ENCODE peak calls at places on chromosomes 4 and X, in five cellular contexts. J is OCI-LY7; D is fibroblast of lung; F is tibial artery; S is CD8-positive, alpha-beta T cell. I is an unnamed sample.

GRCh38 chr4:78417603-78418002 is 134.0 kb upstream of the ANXA3 start:
- DNase-seq in D (no peak), S (no peak), F (no peak), J (no peak), I (peak; percentile 52)

GRCh38 chr4:1200425-1201035 is 28.1 kb upstream of the SPON2 start:
- DNase-seq in D (peak; percentile 94), F (peak; percentile 62), S (no peak), J (no peak), I (no peak)

GRCh38 chr4:42282081-42282901 is 115.0 kb upstream of the SHISA3 start:
- DNase-seq in S (no peak), J (peak; percentile 82), D (peak; percentile 85), F (no peak), I (peak; percentile 37)

GRCh38 chrX:109964390-109964789 is 38.5 kb upstream of the TMEM164 start:
- DNase-seq in S (no peak), D (no peak), F (no peak), J (no peak), I (no peak)

GRCh38 chr4:155339999-155340398 is 36.8 kb downstream of the MAP9 start:
- DNase-seq in F (no peak), D (no peak), S (no peak), J (no peak), I (no peak)

GRCh38 chrX:19682712-19683331 is 167.5 kb upstream of the MAP3K15 start:
- DNase-seq in F (peak; percentile 70), D (peak; percentile 95), J (no peak), S (peak; percentile 54), I (no peak)

GRCh38 chr4:123976285-123976684 is 579.7 kb downstream of the SPRY1 start:
- DNase-seq in S (no peak), D (peak; percentile 68), F (no peak), J (peak; percentile 87), I (no peak)

GRCh38 chrX:13898603-13899002 is 81.7 kb upstream of the GPM6B start:
- DNase-seq in S (no peak), D (no peak), F (no peak), J (no peak), I (peak; percentile 88)

GRCh38 chr4:8267077-8267476 is 2.5 kb upstream of the HTRA3 start:
- DNase-seq in J (peak; percentile 54), F (no peak), D (peak; percentile 55), S (no peak), I (no peak)

GRCh38 chr4:32189130-32189529 is 1469.0 kb downstream of the PCDH7 start:
- DNase-seq in S (no peak), F (no peak), D (no peak), J (no peak), I (no peak)

GRCh38 chr4:30429813-30430466 is 290.2 kb upstream of the PCDH7 start:
- DNase-seq in D (peak; percentile 90), S (no peak), F (no peak), J (no peak), I (peak; percentile 46)

GRCh38 chr4:168585168-168586091 is 88.6 kb downstream of the PALLD start:
- DNase-seq in F (peak; percentile 89), D (peak; percentile 84), S (no peak), J (peak; percentile 4), I (peak; percentile 83)

GRCh38 chr4:138053601-138054322 is 188.4 kb downstream of the SLC7A11 start:
- DNase-seq in D (peak; percentile 93), S (no peak), F (no peak), J (no peak), I (peak; percentile 85)

GRCh38 chrX:646228-646495 is 15.6 kb downstream of the SHOX start:
- DNase-seq in J (no peak), F (no peak), D (no peak), S (no peak), I (no peak)

GRCh38 chrX:54891573-54891972 is 29.1 kb upstream of the TRO start:
- DNase-seq in F (no peak), D (peak; percentile 39), S (peak; percentile 1), J (peak; percentile 34), I (peak; percentile 37)

GRCh38 chr4:125780159-125780558 is 465.4 kb downstream of the FAT4 start:
- DNase-seq in D (peak; percentile 43), S (no peak), J (no peak), F (no peak), I (no peak)

GRCh38 chr4:105061136-105061696 is 85.5 kb upstream of the TET2 start:
- DNase-seq in S (no peak), D (no peak), J (peak; percentile 5), F (no peak), I (peak; percentile 84)

GRCh38 chr4:2330119-2331042 is 68.5 kb upstream of the MXD4 start:
- DNase-seq in J (no peak), D (peak; percentile 92), S (no peak), F (peak; percentile 57), I (peak; percentile 89)

GRCh38 chrX:118495958-118496762 is 545 bp downstream of the DOCK11 start:
- DNase-seq in S (peak; percentile 58), J (peak; percentile 84), F (peak; percentile 75), D (peak; percentile 30), I (peak; percentile 8)

GRCh38 chr4:132059227-132059626 is 1089.9 kb upstream of the PCDH10 start:
- DNase-seq in S (no peak), J (no peak), F (no peak), D (no peak), I (peak; percentile 56)

GRCh38 chr4:140806175-140806574 is 50.0 kb upstream of the TBC1D9 start:
- DNase-seq in D (no peak), S (no peak), J (no peak), F (no peak), I (no peak)

GRCh38 chrX:131979116-131979515 is 44.0 kb upstream of the STK26 start:
- DNase-seq in S (no peak), D (no peak), J (no peak), F (no peak), I (no peak)

GRCh38 chr4:10321931-10322330 is 135.3 kb downstream of the ZNF518B start:
- DNase-seq in F (no peak), J (no peak), S (no peak), D (no peak), I (no peak)

GRCh38 chrX:109873576-109873975 is 129.3 kb upstream of the TMEM164 start:
- DNase-seq in F (no peak), S (no peak), D (no peak), J (no peak), I (no peak)

GRCh38 chr4:27218013-27218412 is 357.4 kb downstream of the STIM2 start:
- DNase-seq in J (no peak), F (no peak), D (no peak), S (no peak), I (peak; percentile 35)

GRCh38 chr4:96295143-96295763 is 455.4 kb downstream of the PDHA2 start:
- DNase-seq in F (no peak), D (no peak), J (no peak), S (no peak), I (no peak)

GRCh38 chrX:125492439-125492838 is 172.8 kb downstream of the TEX13C start:
- DNase-seq in D (no peak), J (no peak), S (no peak), F (no peak), I (no peak)

GRCh38 chr4:153427363-153428071 is 38.6 kb upstream of the TMEM131L start:
- DNase-seq in F (no peak), D (peak; percentile 39), S (no peak), J (peak; percentile 68), I (peak; percentile 56)

GRCh38 chrX:55709735-55710134 is 7.8 kb upstream of the RRAGB start:
- DNase-seq in F (no peak), S (no peak), D (peak; percentile 0), J (peak; percentile 45), I (peak; percentile 37)

GRCh38 chr4:24330198-24330972 is 254.0 kb downstream of the DHX15 start:
- DNase-seq in D (no peak), J (no peak), F (no peak), S (no peak), I (no peak)
- H3K27ac ChIP-seq in D (no peak overlapping the region), J (no peak overlapping the region), F (no peak overlapping the region), S (no peak overlapping the region), I (no peak overlapping the region)

GRCh38 chrX:94288325-94288724 is 614.3 kb downstream of the FAM133A start:
- DNase-seq in J (no peak), D (no peak), S (no peak), F (no peak), I (no peak)
- H3K4me3 ChIP-seq in J (no peak overlapping the region), D (no peak overlapping the region), S (no peak overlapping the region), F (no peak overlapping the region), I (no peak overlapping the region)

GRCh38 chr4:143084566-143084965 is 100.2 kb upstream of the USP38 start:
- DNase-seq in D (no peak), S (no peak), J (no peak), F (no peak), I (no peak)

GRCh38 chr4:143085644-143086043 is 99.1 kb upstream of the USP38 start:
- DNase-seq in J (no peak), S (no peak), F (no peak), D (no peak), I (no peak)

GRCh38 chr4:143082698-143083097 is 102.0 kb upstream of the USP38 start:
- DNase-seq in D (no peak), J (no peak), S (no peak), F (no peak), I (no peak)

GRCh38 chr4:143083811-143084472 is 100.8 kb upstream of the USP38 start:
- DNase-seq in F (no peak), J (no peak), S (no peak), D (peak; percentile 6), I (no peak)

GRCh38 chr4:143085224-143085623 is 99.5 kb upstream of the USP38 start:
- DNase-seq in D (peak; percentile 33), F (no peak), S (no peak), J (no peak), I (no peak)
- TF ChIP-seq CTCF in D (no peak), F (peak; percentile 30), S (no peak), J (peak; percentile 36), I (peak; percentile 10)

GRCh38 chr4:25913056-25913850 is 767 bp upstream of the SMIM20 start:
- DNase-seq in D (no peak), F (peak; percentile 68), J (peak; percentile 64), S (no peak), I (no peak)
- H3K27ac ChIP-seq in D (peak overlapping the region; percentile 68), F (peak overlapping the region; percentile 90), J (peak overlapping the region; percentile 78), S (peak overlapping the region; percentile 81), I (no peak overlapping the region)

GRCh38 chr4:3636628-3637320 is 104.6 kb upstream of the LRPAP1 start:
- DNase-seq in S (no peak), J (no peak), F (no peak), D (no peak), I (no peak)
- H3K4me3 ChIP-seq in S (no peak overlapping the region), J (no peak overlapping the region), F (no peak overlapping the region), D (no peak overlapping the region), I (no peak overlapping the region)

DNA sequence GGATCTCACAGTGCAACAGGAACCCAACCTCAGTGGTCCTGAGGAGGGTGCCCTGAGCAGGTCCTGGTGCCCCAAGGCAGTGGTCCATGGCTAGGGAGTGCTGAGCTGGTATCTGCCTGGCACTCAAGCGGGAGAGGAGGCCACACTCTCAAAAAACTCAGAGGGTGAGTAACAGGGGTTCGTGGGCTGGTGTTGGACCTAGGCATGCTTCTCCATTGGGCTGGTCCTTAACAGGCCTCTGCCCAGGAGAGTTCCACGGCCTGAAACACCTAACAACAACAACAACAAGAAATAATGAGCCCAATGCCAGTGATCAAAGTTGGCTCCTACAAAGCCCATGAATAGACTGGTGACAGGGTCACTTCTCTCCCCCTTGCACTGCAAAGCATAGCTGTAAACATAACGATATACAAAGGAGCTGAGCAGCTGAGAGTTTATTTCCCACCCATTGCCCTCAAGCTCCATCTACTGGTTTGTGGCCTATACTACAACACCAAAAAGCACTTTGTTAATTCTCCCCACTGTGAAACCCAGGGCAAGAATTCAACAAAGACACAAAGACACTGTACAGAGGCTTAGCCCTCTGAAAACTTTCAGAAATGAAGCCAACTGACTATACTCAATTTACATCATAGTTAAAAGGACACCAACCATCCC is 736.2 kb upstream of the ADGRL3 start:
- DNase-seq in F (no peak), D (peak; percentile 36), J (no peak), S (no peak), I (peak; percentile 10)
- TF ChIP-seq CTCF in F (no peak), D (peak; percentile 20), J (peak; percentile 67), S (no peak), I (peak; percentile 43)

GRCh38 chr4:156547439-156547838 is 424.2 kb downstream of the PDGFC start:
- DNase-seq in F (no peak), D (peak; percentile 95), J (no peak), S (no peak), I (peak; percentile 73)
- H3K27ac ChIP-seq in F (peak overlapping the region; percentile 79), D (no peak overlapping the region), J (no peak overlapping the region), S (no peak overlapping the region), I (no peak overlapping the region)

I was measured in mammary epithelial cell.